ENCODE peak calls at places on chromosomes 11 and 22, in six cellular contexts. One of them, this sample, is unnamed.

GRCh38 chr11:60912223-60912850 is 1.6 kb upstream of the TMEM109 start:
- DNase-seq in stimulated activated CD8-positive, alpha-beta memory T cell treated with anti-CD3 and anti-CD28 coated beads, Interleukin-4, amount 100 ng/mL, for 24 hours: no peak
- DNase-seq in NCI-H1105: no peak
- DNase-seq in endothelial cell: no peak
- DNase-seq in lower leg skin: no peak
- DNase-seq in neural progenitor cell: peak
- DNase-seq in this sample: no peak

GRCh38 chr11:94740083-94740974 is 27.8 kb upstream of the AMOTL1 start:
- DNase-seq in lower leg skin: peak
- DNase-seq in NCI-H1105: peak
- DNase-seq in neural progenitor cell: peak
- DNase-seq in stimulated activated CD8-positive, alpha-beta memory T cell treated with anti-CD3 and anti-CD28 coated beads, Interleukin-4, amount 100 ng/mL, for 24 hours: no peak
- DNase-seq in endothelial cell: peak
- DNase-seq in this sample: no peak

GRCh38 chr22:42676059-42676607 is 26.9 kb upstream of the CYB5R3 start:
- DNase-seq in stimulated activated CD8-positive, alpha-beta memory T cell treated with anti-CD3 and anti-CD28 coated beads, Interleukin-4, amount 100 ng/mL, for 24 hours: no peak
- DNase-seq in neural progenitor cell: no peak
- DNase-seq in endothelial cell: no peak
- DNase-seq in NCI-H1105: no peak
- DNase-seq in lower leg skin: no peak
- DNase-seq in this sample: no peak

GRCh38 chr22:31846161-31847115 is 92.6 kb downstream of the DEPDC5 start:
- DNase-seq in lower leg skin: no peak
- DNase-seq in stimulated activated CD8-positive, alpha-beta memory T cell treated with anti-CD3 and anti-CD28 coated beads, Interleukin-4, amount 100 ng/mL, for 24 hours: no peak
- DNase-seq in NCI-H1105: no peak
- DNase-seq in endothelial cell: no peak
- DNase-seq in neural progenitor cell: no peak
- DNase-seq in this sample: no peak

GRCh38 chr11:127898422-127899365 is 688.7 kb downstream of the ETS1 start:
- DNase-seq in lower leg skin: no peak
- DNase-seq in stimulated activated CD8-positive, alpha-beta memory T cell treated with anti-CD3 and anti-CD28 coated beads, Interleukin-4, amount 100 ng/mL, for 24 hours: no peak
- DNase-seq in NCI-H1105: no peak
- DNase-seq in neural progenitor cell: no peak
- DNase-seq in endothelial cell: no peak
- DNase-seq in this sample: no peak

GRCh38 chr11:65114538-65115171 is 2.8 kb downstream of the ZNHIT2 start:
- DNase-seq in NCI-H1105: no peak
- DNase-seq in endothelial cell: no peak
- DNase-seq in stimulated activated CD8-positive, alpha-beta memory T cell treated with anti-CD3 and anti-CD28 coated beads, Interleukin-4, amount 100 ng/mL, for 24 hours: no peak
- DNase-seq in lower leg skin: no peak
- DNase-seq in neural progenitor cell: no peak
- DNase-seq in this sample: no peak

GRCh38 chr22:45594123-45594941 is 77.3 kb upstream of the ATXN10 start:
- DNase-seq in neural progenitor cell: no peak
- DNase-seq in NCI-H1105: no peak
- DNase-seq in stimulated activated CD8-positive, alpha-beta memory T cell treated with anti-CD3 and anti-CD28 coated beads, Interleukin-4, amount 100 ng/mL, for 24 hours: no peak
- DNase-seq in endothelial cell: no peak
- DNase-seq in lower leg skin: no peak
- DNase-seq in this sample: no peak

GRCh38 chr22:40525250-40525884 is 111.2 kb downstream of the MRTFA start:
- DNase-seq in NCI-H1105: peak
- DNase-seq in lower leg skin: no peak
- DNase-seq in neural progenitor cell: peak
- DNase-seq in endothelial cell: peak
- DNase-seq in stimulated activated CD8-positive, alpha-beta memory T cell treated with anti-CD3 and anti-CD28 coated beads, Interleukin-4, amount 100 ng/mL, for 24 hours: peak
- DNase-seq in this sample: no peak

This sample was measured in NCI-H524 treated with DMSO at 0.1 percent for 48 hours.